ENCODE peak calls at places on chromosomes 3 and 15, in nine cellular contexts. U is cardiac muscle cell, I is H1, Q is K562, V is PC-3, O is heart right ventricle, P is heart left ventricle, C is ovary, X is psoas muscle. S is an unnamed sample.

GRCh38 chr15:64137226-64137833 is 14.2 kb upstream of the SNX22 start:
- DNase-seq in U (no peak), I (no peak), Q (no peak), V (no peak), O (no peak), P (no peak), C (no peak), X (no peak), S (no peak)

GRCh38 chr3:194339836-194340235 is 11.3 kb downstream of the CPN2 start:
- DNase-seq in U (no peak), I (no peak), Q (no peak), V (no peak), O (no peak), P (no peak), C (no peak), X (no peak), S (no peak)

GRCh38 chr3:88151358-88151757 is 1.6 kb downstream of the C3orf38 start:
- DNase-seq in U (no peak), I (no peak), Q (no peak), V (peak; percentile 24), O (no peak), P (no peak), C (no peak), X (no peak), S (no peak)

GRCh38 chr15:94075349-94075748 is 156.0 kb upstream of the MCTP2 start:
- DNase-seq in U (peak; percentile 4), I (no peak), Q (no peak), V (no peak), O (peak; percentile 79), P (peak; percentile 47), C (peak; percentile 57), X (peak; percentile 88), S (peak; percentile 72)

GRCh38 chr3:197309528-197310361 is 11.3 kb upstream of the DLG1 start:
- DNase-seq in U (peak; percentile 93), I (no peak), Q (no peak), V (peak; percentile 89), O (no peak), P (no peak), C (no peak), X (no peak), S (no peak)

GRCh38 chr3:69558912-69559311 is 173.0 kb upstream of the FRMD4B start:
- DNase-seq in U (peak; percentile 96), I (no peak), Q (no peak), V (no peak), O (peak; percentile 73), P (peak; percentile 49), C (no peak), X (no peak), S (no peak)

GRCh38 chr15:65413760-65414144 is 9.0 kb downstream of the IGDCC4 start:
- DNase-seq in U (no peak), I (no peak), Q (no peak), V (peak; percentile 74), O (no peak), P (no peak), C (no peak), X (no peak), S (no peak)

GRCh38 chr15:78715439-78715838 is 74.4 kb upstream of the CHRNB4 start:
- DNase-seq in U (no peak), I (no peak), Q (no peak), V (peak; percentile 60), O (no peak), P (no peak), C (no peak), X (no peak), S (no peak)

GRCh38 chr3:2156244-2156847 is 57.7 kb downstream of the CNTN4 start:
- DNase-seq in U (peak; percentile 2), I (no peak), Q (peak; percentile 67), V (peak; percentile 3), O (no peak), P (no peak), C (no peak), X (no peak), S (peak; percentile 9)

GRCh38 chr3:83477563-83477962 is 1481.2 kb upstream of the CADM2 start:
- DNase-seq in U (no peak), I (no peak), Q (no peak), V (no peak), O (no peak), P (no peak), C (no peak), X (no peak), S (no peak)

GRCh38 chr3:67335813-67336212 is 318.6 kb downstream of the SUCLG2 start:
- DNase-seq in U (no peak), I (no peak), Q (no peak), V (no peak), O (no peak), P (no peak), C (no peak), X (no peak), S (no peak)

GRCh38 chr3:52670621-52671521 is 14.8 kb downstream of the PBRM1 start:
- DNase-seq in U (peak; percentile 99), I (no peak), Q (peak; percentile 18), V (peak; percentile 99), O (no peak), P (no peak), C (peak; percentile 33), X (no peak), S (no peak)

GRCh38 chr15:51382787-51383186 is 41.3 kb downstream of the GLDN start:
- DNase-seq in U (peak; percentile 69), I (no peak), Q (peak; percentile 63), V (peak; percentile 60), O (no peak), P (no peak), C (no peak), X (no peak), S (peak; percentile 27)

GRCh38 chr15:63035977-63036376 is 6.6 kb upstream of the TPM1 start:
- DNase-seq in U (no peak), I (no peak), Q (no peak), V (no peak), O (no peak), P (no peak), C (no peak), X (no peak), S (no peak)

GRCh38 chr3:126540946-126541627 is 17.1 kb downstream of the CHST13 start:
- DNase-seq in U (no peak), I (no peak), Q (peak; percentile 24), V (no peak), O (no peak), P (peak; percentile 10), C (peak; percentile 1), X (peak; percentile 33), S (no peak)

GRCh38 chr3:52498134-52499054 is 3.3 kb downstream of the STAB1 start:
- DNase-seq in U (peak; percentile 94), I (no peak), Q (peak; percentile 38), V (no peak), O (peak; percentile 43), P (peak; percentile 56), C (no peak), X (peak; percentile 73), S (peak; percentile 80)

GRCh38 chr3:101379695-101380376 is 59.5 kb upstream of the IMPG2 start:
- DNase-seq in U (no peak), I (no peak), Q (no peak), V (no peak), O (no peak), P (no peak), C (no peak), X (no peak), S (no peak)

GRCh38 chr3:161332792-161333191 is 38.5 kb downstream of the SPTSSB start:
- DNase-seq in U (no peak), I (no peak), Q (no peak), V (peak; percentile 83), O (no peak), P (no peak), C (no peak), X (no peak), S (no peak)

GRCh38 chr3:32297366-32297765 is 58.9 kb downstream of the CMTM8 start:
- DNase-seq in U (no peak), I (no peak), Q (no peak), V (no peak), O (no peak), P (no peak), C (no peak), X (no peak), S (no peak)

GRCh38 chr3:141333796-141334626 is 34.3 kb upstream of the ZBTB38 start:
- DNase-seq in U (no peak), I (no peak), Q (no peak), V (no peak), O (no peak), P (no peak), C (no peak), X (no peak), S (no peak)
- H3K4me1 ChIP-seq in U (peaks cover 11% of the 10 kb centered on the region), I (no peaks in the 10 kb centered on the region), Q (peaks cover 13% of the 10 kb centered on the region), V (peaks cover 30% of the 10 kb centered on the region), O (peaks cover 39% of the 10 kb centered on the region), P (peaks cover 7% of the 10 kb centered on the region), C (no peaks in the 10 kb centered on the region), X (no peaks in the 10 kb centered on the region), S (peaks cover 3% of the 10 kb centered on the region)

DNA sequence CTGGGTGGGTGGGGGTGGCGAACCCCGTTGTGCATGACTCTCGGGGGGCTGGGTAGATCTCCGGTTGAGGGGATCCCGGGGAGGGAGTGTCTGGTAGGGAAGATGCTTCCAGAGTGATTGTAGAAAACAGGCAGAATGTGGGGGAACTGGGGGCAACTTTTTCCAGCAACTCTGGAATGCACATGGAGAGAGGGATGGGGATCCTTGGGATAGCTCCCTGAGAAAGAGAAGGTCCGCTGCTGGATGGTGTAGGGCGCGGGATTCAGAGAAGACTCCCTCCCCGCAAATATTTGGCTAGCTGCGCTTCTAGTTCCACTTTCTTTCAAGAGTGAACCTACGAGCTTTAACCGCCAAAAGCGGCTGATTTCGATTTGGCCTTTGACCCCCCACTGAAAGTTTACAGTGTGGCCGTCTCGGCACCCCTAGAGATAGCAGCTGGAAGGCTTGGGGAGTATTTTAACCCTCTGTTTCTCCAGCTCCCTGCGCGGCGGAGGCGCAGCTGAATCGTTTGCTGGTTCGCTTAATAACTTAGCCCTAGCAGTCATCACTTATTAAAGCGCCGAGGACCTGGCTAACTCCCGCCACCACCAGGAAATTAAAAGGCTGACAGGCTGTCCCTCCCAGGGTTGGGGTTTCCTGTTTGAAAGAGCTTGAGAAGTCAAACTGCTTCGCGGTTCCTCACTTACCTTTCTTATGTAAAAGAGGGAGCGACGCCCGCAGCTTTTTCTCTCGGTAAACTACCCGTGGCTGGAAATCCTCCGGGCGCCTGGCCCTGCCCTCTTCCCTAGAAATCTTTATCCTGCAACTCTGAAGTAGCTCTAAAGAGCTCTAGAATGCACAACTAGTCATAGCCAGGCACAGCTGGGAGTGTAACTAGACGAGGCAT is 1.2 kb downstream of the PHLDB2 start:
- DNase-seq in U (peak; percentile 92), I (peak; percentile 75), Q (no peak), V (peak; percentile 96), O (peak; percentile 88), P (peak; percentile 83), C (peak; percentile 65), X (peak; percentile 78), S (peak; percentile 73)
- H3K27ac ChIP-seq in U (peak overlapping the region; percentile 69), I (no peak overlapping the region), Q (no peak overlapping the region), V (peak overlapping the region; percentile 94), O (peak overlapping the region; percentile 99), P (peak overlapping the region; percentile 96), C (peak overlapping the region; percentile 84), X (peak overlapping the region; percentile 78), S (peak overlapping the region; percentile 95)

GRCh38 chr15:41161336-41161735 is 45.3 kb upstream of the INO80 start:
- DNase-seq in U (peak; percentile 17), I (no peak), Q (no peak), V (peak; percentile 36), O (no peak), P (no peak), C (no peak), X (no peak), S (no peak)
- H3K4me1 ChIP-seq in U (no peaks in the 10 kb centered on the region), I (no peaks in the 10 kb centered on the region), Q (no peaks in the 10 kb centered on the region), V (peaks cover 18% of the 10 kb centered on the region), O (no peaks in the 10 kb centered on the region), P (no peaks in the 10 kb centered on the region), C (no peaks in the 10 kb centered on the region), X (no peaks in the 10 kb centered on the region), S (no peaks in the 10 kb centered on the region)

GRCh38 chr3:156795890-156796451 is 30.2 kb upstream of the LEKR1 start:
- DNase-seq in U (peak; percentile 35), I (no peak), Q (no peak), V (peak; percentile 41), O (no peak), P (no peak), C (no peak), X (no peak), S (no peak)
- H3K27ac ChIP-seq in U (no peak overlapping the region), I (no peak overlapping the region), Q (no peak overlapping the region), V (peak overlapping the region; percentile 38), O (no peak overlapping the region), P (no peak overlapping the region), C (no peak overlapping the region), X (no peak overlapping the region), S (no peak overlapping the region)

S was measured in right cardiac atrium.